ENCODE peak calls at places on chromosomes 6 and 20, in five cellular contexts. D is aorta, F is psoas muscle, R is SK-N-SH, V is tibial artery. L is an unnamed sample.

GRCh38 chr20:62536731-62537401 is 61.1 kb upstream of the GATA5 start:
- DNase-seq in D (no peak), F (peak; percentile 92), R (no peak), V (no peak), L (no peak)

GRCh38 chr6:44038543-44039065 is 88.6 kb downstream of the MRPL14 start:
- DNase-seq in D (peak; percentile 26), F (no peak), R (peak; percentile 50), V (peak; percentile 7), L (peak; percentile 24)

GRCh38 chr6:112680076-112680475 is 332.9 kb downstream of the RFPL4B start:
- DNase-seq in D (no peak), F (no peak), R (no peak), V (no peak), L (no peak)

GRCh38 chr6:46651006-46651405 is 1.6 kb downstream of the CYP39A1 start:
- DNase-seq in D (no peak), F (no peak), R (no peak), V (no peak), L (no peak)

GRCh38 chr6:51959744-51960383 is 127.5 kb downstream of the PKHD1 start:
- DNase-seq in D (peak; percentile 61), F (peak; percentile 59), R (peak; percentile 34), V (peak; percentile 34), L (peak; percentile 71)

GRCh38 chr20:50689864-50690263 is 1.5 kb downstream of the RIPOR3 start:
- DNase-seq in D (no peak), F (peak; percentile 56), R (peak; percentile 82), V (peak; percentile 28), L (no peak)

GRCh38 chr20:21389368-21389767 is 8.0 kb downstream of the NKX2-4 start:
- DNase-seq in D (no peak), F (no peak), R (no peak), V (no peak), L (no peak)

GRCh38 chr6:3013486-3013885 is 13.8 kb downstream of the NQO2 start:
- DNase-seq in D (peak; percentile 71), F (no peak), R (no peak), V (no peak), L (peak; percentile 74)

GRCh38 chr6:112562348-112563220 is 215.5 kb downstream of the RFPL4B start:
- DNase-seq in D (no peak), F (no peak), R (no peak), V (no peak), L (no peak)

GRCh38 chr6:2917801-2918495 is 14.8 kb upstream of the SERPINB9 start:
- DNase-seq in D (no peak), F (no peak), R (no peak), V (no peak), L (no peak)

GRCh38 chr6:30625511-30625910 is 1.2 kb upstream of the ATAT1 start:
- DNase-seq in D (no peak), F (no peak), R (no peak), V (no peak), L (no peak)

GRCh38 chr6:96066376-96066775 is 50.6 kb downstream of the FUT9 start:
- DNase-seq in D (no peak), F (no peak), R (no peak), V (no peak), L (no peak)

GRCh38 chr20:49674383-49675352 is 39.0 kb downstream of the B4GALT5 start:
- DNase-seq in D (no peak), F (no peak), R (no peak), V (no peak), L (no peak)

GRCh38 chr20:38833154-38833856 is 27.8 kb downstream of the PPP1R16B start:
- DNase-seq in D (no peak), F (no peak), R (no peak), V (no peak), L (no peak)

GRCh38 chr20:20821496-20822260 is 109.2 kb upstream of the RALGAPA2 start:
- DNase-seq in D (no peak), F (no peak), R (no peak), V (no peak), L (no peak)

DNA sequence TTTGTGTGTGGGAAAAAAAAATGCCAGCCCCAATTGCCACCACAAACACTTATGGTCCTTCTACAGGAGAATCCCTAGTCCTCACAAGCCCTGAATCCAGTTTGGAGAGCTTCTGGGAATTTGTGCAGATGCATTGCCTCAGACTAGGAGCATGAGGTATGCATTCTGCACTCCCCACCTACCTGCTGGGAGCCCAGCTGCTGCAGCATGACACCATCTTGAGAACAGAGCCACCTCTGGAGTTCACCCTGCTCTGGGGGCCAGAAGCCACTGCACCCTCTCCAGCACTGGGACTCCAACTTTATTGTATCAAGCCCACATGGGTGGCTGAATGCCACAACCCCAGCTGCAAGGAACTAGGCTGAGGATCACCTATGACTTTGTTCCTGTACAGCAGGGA is 568.5 kb upstream of the ID4 start:
- DNase-seq in D (no peak), F (no peak), R (no peak), V (no peak), L (no peak)
- H3K4me3 ChIP-seq in D (no peak overlapping the region), F (no peak overlapping the region), R (no peak overlapping the region), V (no peak overlapping the region), L (no peak overlapping the region)

DNA sequence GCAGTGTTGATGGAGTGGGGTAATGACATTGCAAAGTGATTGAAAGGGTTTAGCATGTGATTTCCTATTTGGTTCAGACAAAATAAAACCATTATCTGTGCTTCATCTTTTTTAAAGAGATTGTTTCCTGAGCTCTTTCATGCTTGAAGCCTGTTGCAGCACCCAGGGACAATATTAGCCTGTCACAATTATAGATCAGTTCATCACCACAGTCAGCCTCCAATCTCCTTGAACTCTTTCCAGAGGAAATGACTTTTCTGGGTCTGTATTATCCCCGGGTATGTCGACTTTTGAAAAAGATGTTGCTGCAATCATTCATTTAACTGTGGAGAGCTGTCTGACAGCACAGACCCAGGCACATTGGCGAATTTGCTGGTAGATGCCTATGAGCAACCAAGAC is 17.0 kb upstream of the KIF16B start:
- DNase-seq in D (no peak), F (no peak), R (no peak), V (no peak), L (no peak)
- H3K27ac ChIP-seq in D (no peak overlapping the region), F (no peak overlapping the region), R (no peak overlapping the region), V (no peak overlapping the region), L (no peak overlapping the region)

DNA sequence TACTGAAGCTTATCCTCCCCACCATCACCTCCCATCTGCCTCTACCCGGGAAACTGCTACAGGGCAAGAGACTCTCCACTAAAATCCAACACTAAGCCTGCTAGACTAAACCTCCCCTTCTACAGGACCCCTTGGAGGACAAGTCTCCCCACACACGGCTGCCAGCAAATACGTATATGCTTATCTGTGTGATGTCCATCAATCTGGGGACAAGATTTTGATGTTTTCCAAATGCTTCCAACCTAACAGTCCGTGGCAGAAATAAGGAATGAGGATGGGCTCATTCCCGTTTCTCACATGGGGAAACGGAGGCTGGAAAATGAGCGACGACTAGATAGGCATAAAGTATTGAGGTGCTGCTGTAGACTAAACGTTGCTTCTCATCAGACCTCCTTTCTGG is 1.8 kb downstream of the KCNK5 start:
- DNase-seq in D (no peak), F (no peak), R (no peak), V (no peak), L (no peak)
- H3K4me3 ChIP-seq in D (no peak overlapping the region), F (no peak overlapping the region), R (no peak overlapping the region), V (no peak overlapping the region), L (peak overlapping the region; percentile 63)

DNA sequence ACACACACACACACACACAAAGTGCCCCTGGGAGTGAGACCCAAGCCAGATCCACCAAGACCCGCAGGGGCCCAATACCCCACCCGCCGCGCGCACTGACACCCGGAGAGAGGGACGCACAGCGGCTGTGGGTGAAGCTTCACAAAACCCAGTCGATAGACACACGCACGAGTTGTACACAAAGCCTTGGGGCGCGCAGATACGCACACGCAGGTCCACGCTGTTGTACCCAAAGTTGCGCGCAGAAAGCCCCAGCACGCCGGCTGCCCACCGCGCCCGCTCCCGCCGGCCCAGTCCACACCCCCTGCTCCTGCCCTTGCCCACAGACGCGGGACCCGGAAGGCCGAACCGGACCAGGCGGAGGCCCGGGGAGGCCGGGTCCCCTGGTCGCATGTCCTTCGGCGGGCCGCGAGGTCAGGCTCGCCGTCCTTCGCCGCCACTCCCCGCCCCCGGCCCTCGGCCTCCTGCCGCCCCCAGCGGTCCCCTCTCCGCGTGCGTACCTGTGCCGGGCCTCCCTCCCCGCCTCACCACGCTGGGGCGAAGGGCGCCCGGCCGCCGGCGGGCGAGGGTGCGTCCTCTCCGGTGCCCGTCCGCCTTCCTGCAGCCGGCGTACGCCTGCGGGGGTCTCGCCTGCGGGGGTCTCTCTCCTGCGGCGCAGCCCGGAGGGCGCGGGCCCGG is at the start of gene TMEM74B:
- DNase-seq in D (no peak), F (no peak), R (peak; percentile 79), V (no peak), L (no peak)
- H3K27ac ChIP-seq in D (no peak within 1 kb of the TSS), F (no peak within 1 kb of the TSS), R (no peak within 1 kb of the TSS), V (no peak within 1 kb of the TSS), L (no peak within 1 kb of the TSS)

DNA sequence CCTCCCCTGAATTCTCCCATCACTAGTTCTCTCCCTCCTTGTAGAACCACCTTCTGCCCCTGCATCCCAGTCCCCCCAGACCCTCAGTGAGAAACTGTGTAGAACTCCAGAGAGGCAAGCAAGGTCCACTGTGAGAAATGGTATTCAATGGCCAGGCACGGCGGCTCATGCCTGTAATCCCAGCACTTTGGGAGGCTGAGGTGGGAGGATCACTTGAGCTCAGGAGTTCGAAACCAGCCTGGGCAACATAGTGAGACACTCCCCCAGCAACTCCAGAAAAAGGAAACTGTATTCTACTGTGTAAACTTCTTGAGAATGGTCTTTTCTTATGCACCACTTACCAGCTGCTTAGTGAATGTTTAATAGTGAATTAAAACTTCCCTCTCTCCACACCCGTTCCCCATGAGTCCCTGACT is 8.2 kb upstream of the CD83 start:
- DNase-seq in D (no peak), F (no peak), R (no peak), V (no peak), L (no peak)
- H3K4me3 ChIP-seq in D (no peak overlapping the region), F (no peak overlapping the region), R (no peak overlapping the region), V (no peak overlapping the region), L (no peak overlapping the region)

GRCh38 chr20:44207066-44207723 is 3.4 kb downstream of the OSER1 start:
- DNase-seq in D (no peak), F (no peak), R (no peak), V (no peak), L (no peak)
- H3K27ac ChIP-seq in D (no peak overlapping the region), F (peak overlapping the region; percentile 92), R (no peak overlapping the region), V (peak overlapping the region; percentile 99), L (no peak overlapping the region)

DNA sequence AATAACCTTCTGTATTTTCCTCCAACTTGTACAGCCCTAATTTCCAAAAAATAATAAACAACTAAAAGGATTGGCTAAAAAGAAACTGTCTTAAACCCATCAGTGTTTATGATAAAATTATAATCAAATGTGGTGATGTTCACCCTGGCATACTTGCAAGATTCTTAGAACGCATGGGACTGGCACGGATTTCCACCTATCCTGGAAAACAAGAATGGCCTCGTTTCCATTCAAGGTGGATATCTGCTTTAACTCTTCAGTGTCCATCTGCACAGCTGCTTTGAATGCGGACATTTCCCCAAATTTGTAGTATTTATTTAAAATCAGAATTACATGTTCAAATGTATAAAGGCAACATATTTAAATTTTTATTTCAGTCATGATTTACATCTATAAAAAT is 4.2 kb downstream of the CNR1 start:
- DNase-seq in D (no peak), F (no peak), R (no peak), V (no peak), L (no peak)
- H3K4me3 ChIP-seq in D (no peak overlapping the region), F (no peak overlapping the region), R (no peak overlapping the region), V (peak overlapping the region; percentile 71), L (no peak overlapping the region)

GRCh38 chr6:162854734-162855191 is 127.0 kb downstream of the PACRG start:
- DNase-seq in D (no peak), F (no peak), R (no peak), V (no peak), L (no peak)
- H3K27ac ChIP-seq in D (no peak overlapping the region), F (no peak overlapping the region), R (no peak overlapping the region), V (no peak overlapping the region), L (no peak overlapping the region)